ENCODE peak calls at places on chromosomes 5 and 9, in six cellular contexts. U is psoas muscle, Z is A549, I is OCI-LY7, R is stomach, X is IMR-90. T is an unnamed sample.

GRCh38 chr9:71636143-71636839 is 132.0 kb downstream of the CEMIP2 start:
- DNase-seq in U (no peak), Z (no peak), I (no peak), R (no peak), X (no peak), T (peak; percentile 69)

GRCh38 chr5:93246093-93246855 is 334.7 kb downstream of the NR2F1-AS1 start:
- DNase-seq in U (no peak), Z (no peak), I (no peak), R (no peak), X (peak; percentile 47), T (no peak)

GRCh38 chr5:137305971-137306592 is 193.0 kb downstream of the SPOCK1 start:
- DNase-seq in U (no peak), Z (no peak), I (no peak), R (no peak), X (no peak), T (no peak)

GRCh38 chr9:77864096-77864889 is 167.3 kb downstream of the GNAQ start:
- DNase-seq in U (no peak), Z (no peak), I (peak; percentile 1), R (no peak), X (peak; percentile 27), T (no peak)

GRCh38 chr5:119583684-119584083 is 45.7 kb upstream of the FAM170A start:
- DNase-seq in U (no peak), Z (no peak), I (no peak), R (no peak), X (no peak), T (no peak)

GRCh38 chr5:159663986-159664385 is 252.3 kb upstream of the ADRA1B start:
- DNase-seq in U (no peak), Z (no peak), I (no peak), R (no peak), X (no peak), T (no peak)

GRCh38 chr9:116232425-116233159 is 79.0 kb downstream of the PAPPA start:
- DNase-seq in U (no peak), Z (peak; percentile 58), I (no peak), R (no peak), X (peak; percentile 38), T (no peak)

GRCh38 chr9:98994226-98995058 is 50.7 kb downstream of the COL15A1 start:
- DNase-seq in U (no peak), Z (no peak), I (no peak), R (no peak), X (no peak), T (no peak)

GRCh38 chr5:93785475-93785874 is 44.1 kb upstream of the POU5F2 start:
- DNase-seq in U (no peak), Z (no peak), I (no peak), R (no peak), X (no peak), T (no peak)

GRCh38 chr5:132339502-132339901 is 30.0 kb upstream of the SLC22A5 start:
- DNase-seq in U (no peak), Z (no peak), I (no peak), R (no peak), X (no peak), T (no peak)

GRCh38 chr5:32507738-32508434 is 63.3 kb upstream of the ZFR start:
- DNase-seq in U (no peak), Z (no peak), I (no peak), R (no peak), X (peak; percentile 95), T (no peak)

GRCh38 chr5:121006206-121006605 is 542.1 kb downstream of the PRR16 start:
- DNase-seq in U (no peak), Z (no peak), I (no peak), R (no peak), X (peak; percentile 0), T (no peak)

GRCh38 chr9:95017062-95017461 is 290.6 kb downstream of the AOPEP start:
- DNase-seq in U (no peak), Z (no peak), I (no peak), R (no peak), X (peak; percentile 73), T (no peak)

GRCh38 chr9:87662808-87663528 is 63.0 kb upstream of the CTSL start:
- DNase-seq in U (peak; percentile 85), Z (peak; percentile 93), I (peak; percentile 60), R (peak; percentile 81), X (peak; percentile 44), T (peak; percentile 93)

GRCh38 chr5:27191786-27192505 is 153.6 kb upstream of the CDH9 start:
- DNase-seq in U (no peak), Z (no peak), I (no peak), R (no peak), X (peak; percentile 10), T (no peak)

GRCh38 chr5:73374520-73375235 is 73.9 kb downstream of the FOXD1 start:
- DNase-seq in U (no peak), Z (no peak), I (no peak), R (no peak), X (peak; percentile 88), T (no peak)

GRCh38 chr9:15711531-15712295 is 158.9 kb downstream of the CCDC171 start:
- DNase-seq in U (no peak), Z (no peak), I (no peak), R (no peak), X (peak; percentile 25), T (no peak)

GRCh38 chr5:36236801-36237200 is 4.9 kb downstream of the NADK2 start:
- DNase-seq in U (no peak), Z (no peak), I (peak; percentile 68), R (no peak), X (no peak), T (no peak)
- H3K4me3 ChIP-seq in U (no peak overlapping the region), Z (no peak overlapping the region), I (peak overlapping the region; percentile 84), R (no peak overlapping the region), X (no peak overlapping the region), T (no peak overlapping the region)

GRCh38 chr9:124843635-124844034 is 9.6 kb upstream of the WDR38 start:
- DNase-seq in U (no peak), Z (no peak), I (no peak), R (no peak), X (no peak), T (no peak)
- H3K27ac ChIP-seq in U (no peak overlapping the region), Z (no peak overlapping the region), I (no peak overlapping the region), R (no peak overlapping the region), X (no peak overlapping the region), T (no peak overlapping the region)

DNA sequence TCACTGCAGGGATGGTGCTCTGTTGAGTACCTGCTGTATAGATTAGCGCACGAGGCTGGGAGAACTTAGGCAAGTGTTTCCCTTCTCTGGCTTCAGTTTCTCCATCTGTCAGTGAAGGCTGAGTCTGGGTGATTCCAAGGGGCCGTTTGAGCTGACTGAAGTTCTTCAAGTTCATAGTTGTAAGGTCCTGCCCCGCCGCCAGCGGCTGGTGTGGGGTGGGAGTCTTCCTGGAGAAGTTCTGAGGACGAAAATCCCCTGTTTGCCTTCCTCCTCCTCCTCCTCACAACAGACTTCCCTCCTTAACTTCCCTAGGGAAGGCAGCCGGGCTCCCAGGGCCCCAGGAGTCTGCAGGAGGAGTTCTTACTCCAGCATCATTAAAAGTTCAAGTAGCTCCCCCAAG is 1.7 kb upstream of the HRCT1 start:
- DNase-seq in U (no peak), Z (no peak), I (no peak), R (no peak), X (no peak), T (no peak)
- H3K4me1 ChIP-seq in U (peaks cover 28% of the 10 kb centered on the region), Z (peaks cover 50% of the 10 kb centered on the region), I (peaks cover 9% of the 10 kb centered on the region), R (peaks cover 47% of the 10 kb centered on the region), X (peaks cover 42% of the 10 kb centered on the region), T (peaks cover 48% of the 10 kb centered on the region)

GRCh38 chr9:86022687-86023266 is 76.6 kb downstream of the GOLM1 start:
- DNase-seq in U (no peak), Z (no peak), I (no peak), R (no peak), X (no peak), T (no peak)
- H3K4me3 ChIP-seq in U (no peak overlapping the region), Z (no peak overlapping the region), I (no peak overlapping the region), R (no peak overlapping the region), X (no peak overlapping the region), T (no peak overlapping the region)

GRCh38 chr9:128807827-128808226 is 10.5 kb upstream of the ENDOG start:
- DNase-seq in U (no peak), Z (no peak), I (no peak), R (no peak), X (no peak), T (no peak)
- H3K27ac ChIP-seq in U (no peak overlapping the region), Z (no peak overlapping the region), I (no peak overlapping the region), R (no peak overlapping the region), X (no peak overlapping the region), T (no peak overlapping the region)

GRCh38 chr5:140270008-140270407 is 32.9 kb downstream of the PFDN1 start:
- DNase-seq in U (no peak), Z (no peak), I (no peak), R (no peak), X (no peak), T (no peak)
- H3K4me1 ChIP-seq in U (peaks cover 25% of the 10 kb centered on the region), Z (no peaks in the 10 kb centered on the region), I (peaks cover 59% of the 10 kb centered on the region), R (peaks cover 29% of the 10 kb centered on the region), X (no peaks in the 10 kb centered on the region), T (peaks cover 6% of the 10 kb centered on the region)

GRCh38 chr5:136193396-136193935 is 504 bp upstream of the SMIM32 start:
- DNase-seq in U (no peak), Z (no peak), I (no peak), R (no peak), X (no peak), T (no peak)
- H3K4me3 ChIP-seq in U (peak overlapping the region; percentile 61), Z (no peak overlapping the region), I (no peak overlapping the region), R (peak overlapping the region; percentile 46), X (no peak overlapping the region), T (no peak overlapping the region)

DNA sequence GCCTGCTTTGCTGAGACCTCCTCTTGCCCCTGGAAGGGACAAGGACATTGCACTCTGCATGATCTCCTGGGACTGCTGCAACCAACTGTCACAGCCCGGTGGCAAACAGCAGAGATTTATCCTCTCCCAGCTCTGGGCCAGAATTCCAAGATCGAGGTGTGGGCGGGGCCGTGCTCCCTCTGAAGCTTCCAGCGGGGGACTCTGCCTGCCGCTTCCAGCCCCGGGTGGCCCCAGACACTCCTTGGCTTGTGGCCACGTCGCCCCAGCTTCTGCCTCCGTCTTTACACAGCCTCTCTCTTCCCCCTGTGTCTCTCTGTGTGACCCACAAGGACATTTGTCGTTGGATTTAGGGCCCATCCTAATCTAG is 67.1 kb downstream of the COL5A1 start:
- DNase-seq in U (peak; percentile 48), Z (no peak), I (no peak), R (no peak), X (no peak), T (no peak)
- H3K27ac ChIP-seq in U (no peak overlapping the region), Z (no peak overlapping the region), I (no peak overlapping the region), R (peak overlapping the region; percentile 19), X (no peak overlapping the region), T (no peak overlapping the region)

DNA sequence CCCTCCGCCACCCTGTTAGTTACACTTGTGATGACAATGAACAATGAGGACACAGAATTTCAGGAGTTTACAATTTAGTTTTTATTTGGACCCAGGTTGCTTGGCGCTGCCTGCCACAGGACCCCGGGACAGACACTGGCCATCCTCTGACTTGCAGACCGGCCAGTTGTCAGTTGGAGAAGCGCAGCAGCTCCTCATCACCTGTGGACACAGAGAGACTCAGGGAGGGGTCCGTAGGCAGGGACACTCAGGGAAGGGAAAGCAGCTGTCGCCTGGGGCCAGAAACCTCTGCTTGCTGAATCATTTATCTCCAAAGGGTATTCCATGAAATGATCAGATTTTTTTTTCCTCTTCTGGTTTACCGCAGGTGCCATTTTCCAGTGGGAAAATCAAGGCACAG is 18.0 kb downstream of the AMBP start:
- DNase-seq in U (no peak), Z (no peak), I (no peak), R (no peak), X (no peak), T (no peak)
- H3K4me1 ChIP-seq in U (peaks cover 11% of the 10 kb centered on the region), Z (no peaks in the 10 kb centered on the region), I (no peaks in the 10 kb centered on the region), R (peaks cover 12% of the 10 kb centered on the region), X (no peaks in the 10 kb centered on the region), T (no peaks in the 10 kb centered on the region)

GRCh38 chr5:74810915-74811314 is 43.9 kb downstream of the NSA2 start:
- DNase-seq in U (no peak), Z (no peak), I (no peak), R (no peak), X (no peak), T (no peak)
- H3K4me3 ChIP-seq in U (no peak overlapping the region), Z (no peak overlapping the region), I (no peak overlapping the region), R (no peak overlapping the region), X (no peak overlapping the region), T (no peak overlapping the region)